ENCODE peak calls at places on chromosomes 5 and 9, in five cellular contexts. A is stimulated activated CD4-positive, alpha-beta T cell treated with anti-CD3 and anti-CD28 coated beads, Interleukin-15, amount 100 ng/mL, for 24 hours; K is ELR; O is SW 1271; I is activated naive CD4-positive, alpha-beta T cell treated with anti-CD3 and anti-CD28 coated beads, Interleukin-2, amount 10 ng/mL, durations not matched to agents 7 days and 5 days. L is an unnamed sample.

GRCh38 chr9:122860319-122861142 is 32.1 kb upstream of the PDCL start:
- DNase-seq in A (no peak), K (no peak), O (no peak), I (no peak), L (peak; percentile 30)

GRCh38 chr9:124940521-124940893 is 376 bp downstream of the GOLGA1 start:
- DNase-seq in A (no peak), K (no peak), O (no peak), I (no peak), L (no peak)

GRCh38 chr9:92850898-92851297 is 26.9 kb downstream of the ZNF484 start:
- DNase-seq in A (no peak), K (no peak), O (no peak), I (no peak), L (no peak)

GRCh38 chr9:112917027-112917986 is 26.6 kb upstream of the SLC46A2 start:
- DNase-seq in A (no peak), K (no peak), O (no peak), I (no peak), L (no peak)

GRCh38 chr9:125428060-125428481 is 166.4 kb downstream of the GAPVD1 start:
- DNase-seq in A (peak; percentile 44), K (peak; percentile 12), O (no peak), I (peak; percentile 43), L (peak; percentile 15)

GRCh38 chr5:174520420-174521396 is 203.7 kb upstream of the MSX2 start:
- DNase-seq in A (no peak), K (no peak), O (no peak), I (no peak), L (peak; percentile 19)

GRCh38 chr5:68745459-68745858 is 348.4 kb upstream of the SLC30A5 start:
- DNase-seq in A (no peak), K (peak; percentile 3), O (no peak), I (peak; percentile 25), L (peak; percentile 7)

GRCh38 chr9:26658476-26658875 is 234.1 kb downstream of the CAAP1 start:
- DNase-seq in A (no peak), K (no peak), O (no peak), I (no peak), L (no peak)